ENCODE peak calls at places on chromosomes 1 and 21, in six cellular contexts. J is NCI-H748 treated with DMSO at 0.1 percent for 48 hours; F is T-helper 22 cell; V is left lobe of liver; L is EL; W is stimulated activated CD4-positive, alpha-beta T cell treated with anti-CD3 and anti-CD28 coated beads, Interleukin-2, amount 100 ng/mL, for 48 hours. T is an unnamed sample.

GRCh38 chr1:6002714-6003501 is 10.7 kb upstream of the NPHP4 start:
- DNase-seq in L (no peak), V (no peak), W (no peak), J (no peak), F (no peak), T (peak; percentile 13)

GRCh38 chr1:109263597-109264378 is 14.4 kb downstream of the CELSR2 start:
- DNase-seq in V (peak; percentile 93), J (peak; percentile 41), W (peak; percentile 88), F (peak; percentile 29), L (peak; percentile 85), T (peak; percentile 96)

GRCh38 chr1:45612941-45613579 is 10.8 kb downstream of the CCDC17 start:
- DNase-seq in L (no peak), V (no peak), J (no peak), W (no peak), F (no peak), T (no peak)

GRCh38 chr1:226681652-226682493 is 57.2 kb downstream of the ITPKB start:
- DNase-seq in V (no peak), J (no peak), L (no peak), W (no peak), F (no peak), T (no peak)

GRCh38 chr1:151858886-151859665 is 5.6 kb upstream of the THEM5 start:
- DNase-seq in W (no peak), F (no peak), V (no peak), J (no peak), L (no peak), T (no peak)

GRCh38 chr1:35886606-35887431 is 3.8 kb downstream of the AGO1 start:
- DNase-seq in L (no peak), W (no peak), J (no peak), F (no peak), V (no peak), T (peak; percentile 32)

GRCh38 chr1:113074237-113074636 is 1.2 kb downstream of the LRIG2 start:
- DNase-seq in W (no peak), L (peak; percentile 20), J (no peak), V (no peak), F (no peak), T (no peak)

GRCh38 chr1:46183119-46183842 is 7.0 kb upstream of the P3R3URF start:
- DNase-seq in F (no peak), W (no peak), V (peak; percentile 96), L (peak; percentile 98), J (no peak), T (no peak)

GRCh38 chr1:153422450-153423068 is 6.2 kb downstream of the S100A7A start:
- DNase-seq in V (peak; percentile 60), J (no peak), W (peak; percentile 61), L (peak; percentile 62), F (peak; percentile 6), T (peak; percentile 81)

GRCh38 chr1:118636004-118636403 is 352.1 kb downstream of the TBX15 start:
- DNase-seq in J (peak; percentile 97), V (no peak), W (no peak), L (no peak), F (no peak), T (no peak)

GRCh38 chr1:203036135-203036534 is 9.8 kb downstream of the PPFIA4 start:
- DNase-seq in F (no peak), V (no peak), L (no peak), J (no peak), W (no peak), T (no peak)

GRCh38 chr1:185739967-185740366 is 5.8 kb downstream of the HMCN1 start:
- DNase-seq in L (no peak), W (no peak), F (no peak), J (no peak), V (no peak), T (no peak)

GRCh38 chr1:92538413-92539061 is 51.8 kb upstream of the GFI1 start:
- DNase-seq in F (no peak), L (peak; percentile 29), V (no peak), J (no peak), W (no peak), T (no peak)

GRCh38 chr1:54485417-54485816 is 62.6 kb upstream of the ACOT11 start:
- DNase-seq in V (no peak), W (no peak), F (no peak), J (no peak), L (no peak), T (no peak)

GRCh38 chr1:56585985-56586384 is 6.6 kb upstream of the PLPP3 start:
- DNase-seq in V (no peak), L (peak; percentile 43), F (no peak), W (no peak), J (no peak), T (no peak)

GRCh38 chr1:201603613-201604232 is 64.8 kb downstream of the NAV1 start:
- DNase-seq in F (no peak), W (no peak), V (no peak), L (no peak), J (no peak), T (no peak)

GRCh38 chr1:19814681-19815503 is at the start of gene RNF186:
- DNase-seq in F (no peak), L (no peak), J (peak; percentile 65), V (peak; percentile 94), W (no peak), T (no peak)

GRCh38 chr1:55720243-55720642 is 505.1 kb upstream of the USP24 start:
- DNase-seq in W (no peak), J (no peak), F (no peak), L (peak; percentile 29), V (no peak), T (no peak)

GRCh38 chr1:100354971-100355394 is 2.7 kb downstream of the CDC14A start:
- DNase-seq in F (no peak), L (peak; percentile 35), V (no peak), J (peak; percentile 82), W (no peak), T (no peak)

GRCh38 chr1:241219449-241219848 is 137.6 kb downstream of the RGS7 start:
- DNase-seq in F (no peak), V (no peak), L (no peak), W (no peak), J (no peak), T (no peak)

GRCh38 chr1:71881611-71882010 is 400.7 kb downstream of the NEGR1 start:
- DNase-seq in L (no peak), F (no peak), V (no peak), W (no peak), J (no peak), T (no peak)

GRCh38 chr1:231993968-231994455 is 367.4 kb downstream of the DISC1 start:
- DNase-seq in L (no peak), V (no peak), W (no peak), F (no peak), J (no peak), T (no peak)

GRCh38 chr1:40032240-40032891 is 8.2 kb upstream of the CAP1 start:
- DNase-seq in J (peak; percentile 97), L (peak; percentile 61), W (no peak), F (peak; percentile 11), V (no peak), T (peak; percentile 31)

GRCh38 chr21:16218682-16219343 is 489.0 kb downstream of the USP25 start:
- DNase-seq in W (no peak), F (no peak), L (no peak), J (no peak), V (no peak), T (no peak)